ENCODE peak calls at places on chromosomes 1 and 21, in ten cellular contexts. P, O, I, F, B, M, J, N, V and U are unnamed samples.

GRCh38 chr1:61491497-61491896 is 233.4 kb downstream of the TM2D1 start:
- DNase-seq in F (no peak), I (no peak), B (peak), O (peak), J (no peak), N (no peak), P (no peak), M (no peak), V (no peak), U (no peak)

GRCh38 chr1:213055087-213055591 is 4.1 kb downstream of the RPS6KC1 start:
- DNase-seq in B (peak), J (no peak), P (no peak), M (no peak), I (no peak), O (peak), V (no peak), N (no peak), F (no peak), U (no peak)

GRCh38 chr21:36854391-36854790 is 112.1 kb downstream of the HLCS start:
- DNase-seq in O (peak), J (peak), P (no peak), I (peak), N (no peak), B (peak), V (peak), F (no peak), M (no peak), U (no peak)

GRCh38 chr1:31801450-31801849 is 14.4 kb downstream of the SPOCD1 start:
- DNase-seq in V (no peak), F (no peak), I (no peak), N (no peak), O (no peak), M (no peak), P (no peak), B (no peak), J (no peak), U (no peak)

GRCh38 chr1:52080014-52080415 is 23.9 kb downstream of the BTF3L4 start:
- DNase-seq in F (no peak), M (no peak), J (no peak), B (no peak), P (no peak), V (no peak), O (no peak), N (no peak), I (no peak), U (no peak)

GRCh38 chr1:61441723-61442262 is 283.1 kb downstream of the TM2D1 start:
- DNase-seq in V (no peak), I (no peak), O (peak), B (peak), F (no peak), M (no peak), P (no peak), N (no peak), J (no peak), U (no peak)

GRCh38 chr1:20291621-20292020 is 946 bp downstream of the VWA5B1 start:
- DNase-seq in F (no peak), N (no peak), O (no peak), P (no peak), I (no peak), J (no peak), B (no peak), V (no peak), M (no peak), U (peak)

GRCh38 chr1:75732703-75733102 is 8.2 kb downstream of the ACADM start:
- DNase-seq in P (no peak), J (no peak), N (no peak), B (no peak), V (no peak), F (no peak), M (no peak), I (no peak), O (no peak), U (no peak)

GRCh38 chr1:88774151-88774556 is 90.1 kb downstream of the PKN2 start:
- DNase-seq in B (no peak), N (no peak), I (no peak), V (no peak), J (no peak), F (no peak), P (no peak), M (peak), O (no peak), U (peak)

GRCh38 chr1:174114788-174115448 is 44.4 kb upstream of the RABGAP1L start:
- DNase-seq in M (no peak), J (peak), B (peak), P (no peak), O (peak), V (peak), N (peak), F (no peak), I (peak), U (peak)

GRCh38 chr21:34255073-34255472 is 108.7 kb upstream of the KCNE2 start:
- DNase-seq in M (no peak), N (no peak), V (no peak), I (no peak), B (no peak), F (no peak), J (no peak), O (no peak), P (no peak), U (no peak)

GRCh38 chr1:25017436-25018109 is 87.5 kb upstream of the RUNX3 start:
- DNase-seq in B (no peak), F (no peak), I (no peak), M (no peak), V (no peak), N (no peak), P (no peak), O (no peak), J (no peak), U (no peak)

GRCh38 chr1:39711359-39712340 is 20.4 kb upstream of the HPCAL4 start:
- DNase-seq in I (no peak), F (no peak), N (no peak), P (no peak), B (peak), M (no peak), V (no peak), O (peak), J (no peak), U (no peak)

GRCh38 chr1:171754971-171755370 is 13.1 kb upstream of the VAMP4 start:
- DNase-seq in P (no peak), O (peak), M (no peak), N (no peak), I (no peak), F (no peak), B (peak), J (no peak), V (no peak), U (no peak)

GRCh38 chr1:60916926-60917325 is 165.4 kb upstream of the NFIA start:
- DNase-seq in J (no peak), N (no peak), F (no peak), I (no peak), M (no peak), O (no peak), V (no peak), P (no peak), B (no peak), U (no peak)

GRCh38 chr1:230147253-230148193 is 80.5 kb downstream of the GALNT2 start:
- DNase-seq in B (no peak), I (no peak), N (no peak), O (no peak), P (no peak), J (no peak), V (no peak), F (no peak), M (no peak), U (no peak)

GRCh38 chr1:151540982-151541377 is 871 bp downstream of the TUFT1 start:
- DNase-seq in J (no peak), I (no peak), P (no peak), B (no peak), M (no peak), N (no peak), O (peak), V (no peak), F (no peak), U (peak)

GRCh38 chr1:36458910-36459309 is 5.3 kb downstream of the MRPS15 start:
- DNase-seq in J (no peak), M (peak), N (no peak), O (no peak), B (no peak), I (no peak), P (no peak), V (no peak), F (no peak), U (no peak)

GRCh38 chr1:7680791-7681165 is 90.3 kb upstream of the VAMP3 start:
- DNase-seq in J (no peak), P (no peak), M (no peak), N (no peak), V (no peak), F (no peak), B (no peak), O (peak), I (no peak), U (no peak)

GRCh38 chr1:229953736-229954326 is 113.2 kb upstream of the GALNT2 start:
- DNase-seq in F (no peak), I (no peak), N (no peak), V (peak), O (no peak), M (no peak), J (no peak), B (no peak), P (no peak), U (peak)

GRCh38 chr1:20148571-20149500 is 9.7 kb downstream of the PLA2G2F start:
- DNase-seq in O (no peak), M (no peak), F (no peak), B (no peak), J (no peak), N (no peak), V (no peak), P (no peak), I (no peak), U (no peak)